ENCODE peak calls at places on chromosomes 6 and 20, in five cellular contexts. D is fibroblast of pulmonary artery; Z is Karpas-422; M is activated CD4-positive, alpha-beta T cell treated with anti-CD3 and anti-CD28 coated beads, Interleukin-2, amount 50 U/mL, for 48 hours; E is SHP77 treated with DMSO at 0.1 percent for 48 hours. P is an unnamed sample.

GRCh38 chr20:46562373-46563169 is 12.1 kb upstream of the OCSTAMP start:
- DNase-seq in D (peak), Z (peak), M (peak), E (peak), P (peak)

GRCh38 chr6:11198663-11199603 is 33.5 kb downstream of the NEDD9 start:
- DNase-seq in D (no peak), Z (no peak), M (no peak), E (no peak), P (peak)

GRCh38 chr6:74044417-74045096 is 348.6 kb downstream of the CD109 start:
- DNase-seq in D (peak), Z (no peak), M (no peak), E (no peak), P (no peak)

GRCh38 chr20:38092260-38092857 is 58.8 kb downstream of the RPRD1B start:
- DNase-seq in D (no peak), Z (no peak), M (no peak), E (no peak), P (no peak)

GRCh38 chr6:139844907-139845306 is 470.5 kb upstream of the CITED2 start:
- DNase-seq in D (no peak), Z (no peak), M (no peak), E (no peak), P (no peak)

GRCh38 chr6:6559994-6560393 is 28.5 kb upstream of the LY86 start:
- DNase-seq in D (no peak), Z (no peak), M (no peak), E (no peak), P (no peak)

GRCh38 chr6:133241088-133241900 is at the start of gene EYA4:
- DNase-seq in D (peak), Z (no peak), M (no peak), E (no peak), P (peak)

GRCh38 chr20:6959900-6960312 is 192.4 kb downstream of the BMP2 start:
- DNase-seq in D (no peak), Z (no peak), M (no peak), E (no peak), P (no peak)

GRCh38 chr20:51826372-51826771 is 24.1 kb upstream of the SALL4 start:
- DNase-seq in D (no peak), Z (no peak), M (no peak), E (no peak), P (no peak)

GRCh38 chr6:113833537-113833936 is 23.6 kb upstream of the MARCKS start:
- DNase-seq in D (peak), Z (no peak), M (no peak), E (no peak), P (peak)

GRCh38 chr20:25207960-25208534 is 12.5 kb downstream of the ENTPD6 start:
- DNase-seq in D (no peak), Z (no peak), M (no peak), E (no peak), P (no peak)

GRCh38 chr20:47370850-47371782 is 14.6 kb upstream of the ZMYND8 start:
- DNase-seq in D (no peak), Z (peak), M (no peak), E (no peak), P (no peak)

GRCh38 chr6:69164564-69165252 is 529.6 kb downstream of the ADGRB3 start:
- DNase-seq in D (no peak), Z (peak), M (no peak), E (no peak), P (no peak)

GRCh38 chr6:117307655-117308054 is 42.3 kb downstream of the VGLL2 start:
- DNase-seq in D (no peak), Z (no peak), M (no peak), E (no peak), P (no peak)

GRCh38 chr6:161079566-161080262 is 88.1 kb downstream of the MAP3K4 start:
- DNase-seq in D (peak), Z (no peak), M (peak), E (no peak), P (peak)

GRCh38 chr20:34211591-34211990 is 29.6 kb upstream of the ASIP start:
- DNase-seq in D (no peak), Z (no peak), M (no peak), E (no peak), P (no peak)

GRCh38 chr20:19211661-19212523 is 550 bp upstream of the SLC24A3 start:
- DNase-seq in D (no peak), Z (no peak), M (no peak), E (no peak), P (no peak)

GRCh38 chr6:25050356-25050755 is 114.6 kb upstream of the RIPOR2 start:
- DNase-seq in D (peak), Z (peak), M (peak), E (no peak), P (peak)

GRCh38 chr6:139151425-139152087 is 16.7 kb downstream of the HECA start:
- DNase-seq in D (no peak), Z (no peak), M (no peak), E (no peak), P (no peak)

GRCh38 chr6:7050911-7051779 is 56.6 kb upstream of the RREB1 start:
- DNase-seq in D (peak), Z (no peak), M (peak), E (no peak), P (peak)

GRCh38 chr20:63167026-63167917 is 48.7 kb downstream of the YTHDF1 start:
- DNase-seq in D (no peak), Z (no peak), M (no peak), E (no peak), P (no peak)

GRCh38 chr6:113433506-113433991 is 423.6 kb upstream of the MARCKS start:
- DNase-seq in D (peak), Z (no peak), M (no peak), E (no peak), P (peak)

GRCh38 chr6:110664933-110665332 is 150.3 kb downstream of the CDK19 start:
- DNase-seq in D (no peak), Z (no peak), M (no peak), E (no peak), P (no peak)

GRCh38 chr6:163793584-163793983 is 379.1 kb downstream of the QKI start:
- DNase-seq in D (peak), Z (no peak), M (no peak), E (no peak), P (peak)

GRCh38 chr20:3749689-3750639 is 17.5 kb downstream of the HSPA12B start:
- DNase-seq in D (no peak), Z (peak), M (peak), E (no peak), P (no peak)

GRCh38 chr20:48352042-48352441 is 475.8 kb downstream of the PREX1 start:
- DNase-seq in D (no peak), Z (no peak), M (no peak), E (no peak), P (no peak)